ENCODE peak calls at places on chromosomes 16 and 17, in nine cellular contexts. R is HFFc6; T is mucosa of gallbladder; N is stimulated activated CD4-positive, alpha-beta T cell treated with anti-CD3 and anti-CD28 coated beads, Interleukin-4, amount 100 ng/mL, for 1 hour; O is tibial artery; W is naive thymus-derived CD4-positive, alpha-beta T cell; G is iris pigment epithelial cell; E is NCI-H510A treated with DMSO at 0.1 percent for 48 hours; F is mesothelial cell of epicardium. B is an unnamed sample.

GRCh38 chr17:59796785-59797205 is 89.3 kb downstream of the VMP1 start:
- DNase-seq in R (no peak), T (no peak), N (no peak), O (no peak), W (no peak), G (peak), E (no peak), F (no peak), B (no peak)

GRCh38 chr16:75108792-75109731 is 7.5 kb downstream of the LDHD start:
- DNase-seq in R (peak), T (peak), N (peak), O (peak), W (peak), G (peak), E (peak), F (no peak), B (no peak)

GRCh38 chr16:87836844-87837581 is 32.3 kb downstream of the SLC7A5 start:
- DNase-seq in R (no peak), T (no peak), N (no peak), O (no peak), W (no peak), G (no peak), E (no peak), F (no peak), B (no peak)

GRCh38 chr16:20348365-20349185 is 3.9 kb downstream of the UMOD start:
- DNase-seq in R (no peak), T (peak), N (no peak), O (no peak), W (no peak), G (no peak), E (peak), F (no peak), B (no peak)

GRCh38 chr17:33012522-33013033 is 20.9 kb downstream of the SPACA3 start:
- DNase-seq in R (peak), T (peak), N (no peak), O (no peak), W (no peak), G (peak), E (no peak), F (no peak), B (no peak)

GRCh38 chr17:79391808-79392233 is 219.0 kb downstream of the RBFOX3 start:
- DNase-seq in R (peak), T (peak), N (peak), O (peak), W (peak), G (peak), E (peak), F (peak), B (peak)

GRCh38 chr17:47745037-47745380 is 12.0 kb downstream of the TBX21 start:
- DNase-seq in R (no peak), T (no peak), N (no peak), O (no peak), W (no peak), G (no peak), E (no peak), F (no peak), B (no peak)

GRCh38 chr17:18234853-18235380 is 9.5 kb downstream of the LLGL1 start:
- DNase-seq in R (no peak), T (no peak), N (no peak), O (no peak), W (no peak), G (no peak), E (no peak), F (no peak), B (no peak)

GRCh38 chr16:85089485-85089884 is 22.8 kb downstream of the CIBAR2 start:
- DNase-seq in R (peak), T (peak), N (no peak), O (no peak), W (no peak), G (peak), E (no peak), F (no peak), B (no peak)